ENCODE peak calls at places on chromosomes 12 and 14, in eight cellular contexts. L, Q, K, I, C, A, F and M are unnamed samples.
A peak's percentile ranks its signal among the peaks of the same experiment; 100 is the strongest.

GRCh38 chr14:55577229-55577628 is 2.8 kb upstream of the KTN1 start:
- DNase-seq in L (no peak), Q (no peak), K (no peak), I (no peak), C (no peak), A (peak; percentile 22), F (no peak), M (no peak)

GRCh38 chr12:15830538-15830937 is 41.4 kb upstream of the EPS8 start:
- DNase-seq in L (no peak), Q (no peak), K (no peak), I (no peak), C (no peak), A (no peak), F (no peak), M (no peak)

GRCh38 chr12:93783827-93784226 is 106.7 kb downstream of the CRADD start:
- DNase-seq in L (no peak), Q (no peak), K (no peak), I (no peak), C (no peak), A (no peak), F (no peak), M (no peak)

GRCh38 chr12:113291586-113291985 is 43.3 kb downstream of the SLC8B1 start:
- DNase-seq in L (no peak), Q (no peak), K (no peak), I (no peak), C (no peak), A (no peak), F (no peak), M (no peak)

GRCh38 chr12:61574339-61574738 is 685.9 kb upstream of the USP15 start:
- DNase-seq in L (no peak), Q (no peak), K (no peak), I (no peak), C (no peak), A (no peak), F (no peak), M (no peak)

GRCh38 chr14:98498019-98498885 is 773.7 kb downstream of the BCL11B start:
- DNase-seq in L (no peak), Q (peak; percentile 55), K (no peak), I (no peak), C (peak; percentile 19), A (no peak), F (no peak), M (no peak)

GRCh38 chr12:15205341-15206010 is 15.7 kb downstream of the RERG start:
- DNase-seq in L (no peak), Q (no peak), K (no peak), I (no peak), C (no peak), A (no peak), F (no peak), M (no peak)

GRCh38 chr12:93913845-93914244 is 234.5 kb upstream of the PLXNC1 start:
- DNase-seq in L (no peak), Q (no peak), K (no peak), I (no peak), C (no peak), A (no peak), F (peak; percentile 70), M (peak; percentile 79)

GRCh38 chr12:104154286-104154685 is 16.3 kb upstream of the NFYB start:
- DNase-seq in L (no peak), Q (no peak), K (no peak), I (no peak), C (no peak), A (no peak), F (no peak), M (no peak)

GRCh38 chr14:53929871-53930685 is 26.5 kb downstream of the BMP4 start:
- DNase-seq in L (no peak), Q (peak; percentile 53), K (peak; percentile 21), I (peak; percentile 52), C (no peak), A (no peak), F (no peak), M (no peak)

GRCh38 chr14:104678346-104678745 is 11.1 kb upstream of the INF2 start:
- DNase-seq in L (no peak), Q (no peak), K (no peak), I (no peak), C (no peak), A (no peak), F (no peak), M (no peak)

GRCh38 chr14:59133202-59133601 is 55.3 kb upstream of the DAAM1 start:
- DNase-seq in L (no peak), Q (no peak), K (no peak), I (no peak), C (no peak), A (no peak), F (no peak), M (no peak)

GRCh38 chr12:76623929-76624328 is 64.4 kb upstream of the OSBPL8 start:
- DNase-seq in L (no peak), Q (no peak), K (no peak), I (no peak), C (no peak), A (no peak), F (no peak), M (peak; percentile 50)

GRCh38 chr14:41825622-41826021 is 218.9 kb downstream of the LRFN5 start:
- DNase-seq in L (no peak), Q (no peak), K (no peak), I (no peak), C (no peak), A (no peak), F (no peak), M (no peak)

GRCh38 chr14:41824441-41824840 is 217.8 kb downstream of the LRFN5 start:
- DNase-seq in L (no peak), Q (no peak), K (no peak), I (no peak), C (no peak), A (no peak), F (no peak), M (no peak)
- TF ChIP-seq CTCF in L (no peak), Q (no peak), K (peak; percentile 53), I (peak; percentile 21), C (no peak), A (no peak), F (no peak), M (no peak)

DNA sequence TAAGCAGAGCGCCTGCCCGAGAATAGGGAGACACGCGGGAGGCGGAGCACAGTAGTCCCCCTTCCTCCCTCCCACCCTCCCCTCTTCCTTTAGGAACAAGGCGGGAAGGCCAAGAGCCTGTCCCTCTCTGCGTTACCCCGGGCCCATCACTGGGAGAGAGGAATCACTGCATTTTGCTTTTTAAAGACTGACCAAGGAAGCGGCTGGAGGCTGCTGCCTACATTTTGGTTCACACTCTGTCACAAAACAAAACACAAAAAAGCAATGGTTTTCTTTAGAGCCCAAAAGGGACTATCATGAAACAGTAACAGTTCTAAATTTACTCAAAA is 19.8 kb downstream of the STX2 start:
- DNase-seq in L (no peak), Q (no peak), K (no peak), I (no peak), C (no peak), A (no peak), F (no peak), M (no peak)
- TF ChIP-seq CTCF in L (peak; percentile 9), Q (peak; percentile 65), K (peak; percentile 14), I (no peak), C (no peak), A (no peak), F (no peak), M (no peak)

DNA sequence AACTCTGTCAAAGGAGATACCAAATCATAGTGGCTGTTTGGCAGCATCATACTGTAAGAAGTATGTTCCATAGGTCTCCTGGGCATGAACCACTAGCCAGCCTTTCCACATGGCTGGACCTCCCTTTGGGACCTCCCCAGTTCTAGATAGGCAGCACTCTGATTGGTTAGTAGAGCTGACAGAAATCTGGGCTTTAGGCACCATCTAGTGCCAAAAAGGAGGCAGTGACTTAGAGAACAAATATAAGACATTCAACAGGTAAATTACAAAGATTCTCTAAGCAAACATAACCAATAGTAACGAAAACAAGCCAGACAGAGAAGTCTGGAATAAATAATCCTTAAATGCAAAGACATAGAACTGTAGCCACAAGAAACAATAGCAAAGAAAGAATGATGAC is 148.0 kb upstream of the PDE3A start:
- DNase-seq in L (no peak), Q (peak; percentile 9), K (no peak), I (no peak), C (no peak), A (no peak), F (no peak), M (no peak)
- TF ChIP-seq CTCF in L (no peak), Q (no peak), K (no peak), I (no peak), C (no peak), A (peak; percentile 27), F (peak; percentile 25), M (peak; percentile 54)

DNA sequence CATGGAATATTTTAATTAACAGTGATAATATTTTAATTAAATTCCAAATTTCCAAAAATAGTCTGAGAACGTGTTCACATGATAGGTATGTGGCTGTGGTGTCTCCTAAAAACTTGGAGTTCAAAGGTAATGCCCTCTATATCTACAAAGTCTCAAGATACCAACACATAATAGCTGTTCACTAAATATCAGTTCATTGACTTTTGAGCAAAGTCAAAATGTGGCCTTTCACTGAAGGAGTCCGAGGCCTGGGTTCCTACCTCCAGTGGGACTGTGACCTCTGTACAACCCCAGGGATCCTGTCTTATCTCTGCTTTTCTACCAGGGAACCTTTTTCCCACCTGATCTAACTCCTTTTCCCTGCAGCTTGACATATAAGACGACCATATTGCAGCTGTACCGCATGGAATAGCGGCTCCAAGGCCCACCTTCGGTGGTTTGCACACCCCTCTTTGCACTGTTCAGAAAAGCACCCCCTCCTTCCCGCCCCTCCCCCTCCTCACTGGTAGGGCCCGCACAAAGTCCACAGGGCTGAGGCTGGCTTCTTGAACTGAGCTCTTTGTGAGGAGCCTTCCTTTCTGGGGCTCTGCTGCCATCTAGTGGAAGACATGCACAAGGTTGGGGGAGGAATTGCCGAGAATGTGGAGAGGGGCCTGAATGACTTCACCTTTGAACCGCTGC is 3.1 kb downstream of the CCND2 start:
- DNase-seq in L (peak; percentile 61), Q (peak; percentile 76), K (peak; percentile 89), I (peak; percentile 97), C (peak; percentile 79), A (peak; percentile 72), F (peak; percentile 11), M (peak; percentile 33)
- TF ChIP-seq CTCF in L (peak; percentile 48), Q (peak; percentile 67), K (peak; percentile 89), I (peak; percentile 97), C (peak; percentile 39), A (peak; percentile 88), F (peak; percentile 91), M (peak; percentile 93)

DNA sequence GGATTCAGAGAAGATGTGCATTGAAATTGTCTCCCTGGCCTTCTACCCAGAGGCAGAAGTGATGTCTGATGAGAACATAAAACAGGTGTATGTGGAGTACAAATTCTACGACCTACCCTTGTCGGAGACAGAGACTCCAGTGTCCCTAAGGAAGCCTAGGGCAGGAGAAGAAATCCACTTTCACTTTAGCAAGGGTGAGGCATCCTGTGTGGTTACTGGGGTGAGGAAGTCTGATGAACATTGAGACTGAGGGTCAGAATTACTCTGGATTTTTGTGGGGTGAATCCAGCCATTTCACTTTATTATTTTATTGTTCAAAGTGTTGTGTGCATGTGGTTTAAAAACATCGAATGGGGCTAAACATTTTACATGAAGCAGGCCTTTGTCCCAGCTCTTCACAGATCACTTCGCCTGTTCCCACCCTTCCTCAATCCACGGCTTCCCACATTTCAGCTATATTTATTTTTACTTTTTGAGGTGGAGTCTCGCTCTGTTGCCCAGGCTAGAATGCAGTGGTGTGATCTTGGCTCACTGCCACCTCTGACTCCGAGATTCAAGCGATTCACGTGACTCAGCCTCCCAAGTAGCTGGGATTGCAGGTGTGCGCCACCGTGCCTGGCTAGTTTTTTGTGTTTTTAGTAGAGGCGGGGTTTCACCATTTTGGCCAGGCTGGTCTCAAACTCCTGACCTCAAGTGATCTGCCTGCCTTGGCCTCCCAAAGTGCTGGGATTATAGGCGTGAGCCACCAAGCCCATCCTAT is 40.6 kb downstream of the SUPT16H start:
- DNase-seq in L (no peak), Q (no peak), K (no peak), I (no peak), C (no peak), A (no peak), F (no peak), M (no peak)
- TF ChIP-seq CTCF in L (no peak), Q (no peak), K (no peak), I (no peak), C (no peak), A (no peak), F (no peak), M (no peak)